ENCODE peak calls at places on chromosomes 13 and 19, in four cellular contexts. S is sigmoid colon, I is heart left ventricle, D is pancreas. J is an unnamed sample.

GRCh38 chr13:32001392-32001768 is 30.2 kb upstream of the FRY start:
- DNase-seq in I (peak; percentile 48), D (no peak), S (no peak), J (peak; percentile 11)

GRCh38 chr19:33438016-33438671 is 64.6 kb downstream of the CEBPG start:
- DNase-seq in I (peak; percentile 29), S (peak; percentile 66), D (peak; percentile 47), J (no peak)

GRCh38 chr13:78121459-78122348 is 203.1 kb upstream of the EDNRB start:
- DNase-seq in S (no peak), I (peak; percentile 30), D (no peak), J (peak; percentile 4)

GRCh38 chr13:47708386-47708785 is 292.7 kb downstream of the SUCLA2 start:
- DNase-seq in S (no peak), I (no peak), D (no peak), J (no peak)

GRCh38 chr13:94710881-94711560 is 1.3 kb downstream of the SOX21 start:
- DNase-seq in D (peak; percentile 59), I (no peak), S (no peak), J (no peak)

GRCh38 chr19:56356944-56357343 is 36.4 kb downstream of the ZNF582 start:
- DNase-seq in S (no peak), D (no peak), I (no peak), J (no peak)

GRCh38 chr19:18871543-18871942 is 24.4 kb downstream of the CERS1 start:
- DNase-seq in I (no peak), S (no peak), D (no peak), J (no peak)

GRCh38 chr13:100019780-100020356 is 38.3 kb downstream of the ZIC2 start:
- DNase-seq in S (no peak), D (no peak), I (no peak), J (no peak)

GRCh38 chr13:73162912-73163911 is 104.4 kb downstream of the KLF5 start:
- DNase-seq in I (no peak), D (no peak), S (no peak), J (no peak)

GRCh38 chr13:103358245-103358932 is 292.2 kb upstream of the SLC10A2 start:
- DNase-seq in S (no peak), I (no peak), D (no peak), J (no peak)

GRCh38 chr13:71864981-71865857 is 1.8 kb downstream of the DACH1 start:
- DNase-seq in I (peak; percentile 32), S (peak; percentile 55), D (peak; percentile 69), J (no peak)

GRCh38 chr13:113740286-113740556 is 18.8 kb upstream of the TMEM255B start:
- DNase-seq in I (no peak), D (peak; percentile 18), S (no peak), J (no peak)

GRCh38 chr13:30156270-30156669 is 151.1 kb downstream of the KATNAL1 start:
- DNase-seq in D (no peak), S (peak; percentile 13), I (no peak), J (no peak)

GRCh38 chr13:73242515-73243015 is 183.8 kb downstream of the KLF5 start:
- DNase-seq in S (no peak), D (no peak), I (no peak), J (no peak)

GRCh38 chr19:49442793-49443365 is 1.6 kb upstream of the SLC17A7 start:
- DNase-seq in D (peak; percentile 89), I (peak; percentile 95), S (peak; percentile 97), J (peak; percentile 69)

GRCh38 chr19:33878912-33879810 is 82.5 kb downstream of the KCTD15 start:
- DNase-seq in S (no peak), I (no peak), D (no peak), J (no peak)

GRCh38 chr19:38441660-38442348 is 8.3 kb downstream of the RYR1 start:
- DNase-seq in I (no peak), D (no peak), S (no peak), J (no peak)

GRCh38 chr19:5086232-5086631 is 117.3 kb downstream of the KDM4B start:
- DNase-seq in D (no peak), I (no peak), S (no peak), J (no peak)

GRCh38 chr19:5089283-5089682 is 120.4 kb downstream of the KDM4B start:
- DNase-seq in I (no peak), D (no peak), S (no peak), J (no peak)

GRCh38 chr19:5085566-5085965 is 116.7 kb downstream of the KDM4B start:
- DNase-seq in S (no peak), I (no peak), D (no peak), J (no peak)

GRCh38 chr19:5083547-5083965 is 114.6 kb downstream of the KDM4B start:
- DNase-seq in D (peak; percentile 56), I (peak; percentile 39), S (peak; percentile 78), J (no peak)

DNA sequence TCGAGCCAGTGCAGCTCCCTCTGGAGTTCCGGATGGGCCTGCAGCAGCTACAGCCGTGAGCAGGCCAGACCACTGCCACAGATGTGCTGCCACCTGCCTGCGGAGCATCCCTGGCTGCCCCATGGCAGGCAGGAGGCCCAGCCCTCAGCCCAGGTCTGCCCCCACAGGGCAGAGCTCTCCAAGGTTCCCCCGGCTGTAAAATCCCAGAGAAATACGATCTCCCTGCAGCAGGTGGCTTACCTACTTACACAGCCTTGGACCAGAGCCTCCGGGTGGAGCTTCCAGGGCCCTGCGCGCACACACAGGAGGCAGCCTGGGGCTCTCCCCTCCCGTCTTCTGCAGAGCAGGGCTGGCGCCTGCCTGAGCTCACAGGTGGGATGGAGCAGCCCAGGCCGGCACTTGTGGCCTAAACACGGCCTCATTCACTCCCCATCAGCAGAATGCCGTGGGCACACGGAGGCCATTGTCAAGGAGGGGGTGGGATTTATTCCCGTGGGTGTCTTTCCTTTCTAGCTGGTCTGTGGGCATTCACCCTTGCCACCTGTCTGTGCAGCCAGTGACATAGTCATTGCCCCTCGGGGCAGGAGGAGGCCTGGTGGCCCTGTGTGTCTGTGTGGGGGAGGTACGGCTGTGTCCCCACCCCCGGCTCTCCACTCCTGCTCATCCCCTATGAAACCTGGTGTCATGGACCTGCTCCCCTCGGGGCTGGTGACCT is 118.0 kb downstream of the KDM4B start:
- DNase-seq in I (no peak), S (no peak), D (no peak), J (no peak)
- TF ChIP-seq CTCF in I (no peak), S (no peak), D (no peak), J (no peak)

GRCh38 chr13:35472308-35473008 is 4.0 kb downstream of the MAB21L1 start:
- DNase-seq in I (no peak), S (no peak), D (no peak), J (no peak)

GRCh38 chr13:35470671-35471465 is 5.6 kb downstream of the MAB21L1 start:
- DNase-seq in S (peak; percentile 67), D (peak; percentile 52), I (peak; percentile 49), J (no peak)

GRCh38 chr13:35468195-35468594 is 8.3 kb downstream of the MAB21L1 start:
- DNase-seq in D (no peak), I (no peak), S (no peak), J (no peak)

GRCh38 chr13:35471466-35472307 is 4.8 kb downstream of the MAB21L1 start:
- DNase-seq in I (no peak), D (no peak), S (no peak), J (no peak)

GRCh38 chr13:35469781-35470380 is 6.6 kb downstream of the MAB21L1 start:
- DNase-seq in S (no peak), D (no peak), I (no peak), J (no peak)
- H3K4me3 ChIP-seq in S (no peak overlapping the region), D (no peak overlapping the region), I (peak overlapping the region; percentile 61), J (no peak overlapping the region)

GRCh38 chr19:41541990-41542584 is 33.9 kb upstream of the CEACAM21 start:
- DNase-seq in S (peak; percentile 70), I (peak; percentile 52), D (peak; percentile 75), J (no peak)
- H3K27me3 ChIP-seq in S (peaks cover 41% of the 10 kb centered on the region), I (peaks cover 6% of the 10 kb centered on the region), D (no peaks in the 10 kb centered on the region), J (no peaks in the 10 kb centered on the region)

GRCh38 chr19:6738726-6739389 is 622 bp upstream of the TRIP10 start:
- DNase-seq in D (no peak), S (peak; percentile 81), I (peak; percentile 58), J (peak; percentile 75)
- TF ChIP-seq CTCF in D (no peak), S (peak; percentile 8), I (no peak), J (no peak)

GRCh38 chr13:74778087-74778486 is 643.9 kb upstream of the KLF12 start:
- DNase-seq in S (no peak), I (no peak), D (no peak), J (no peak)
- H3K4me3 ChIP-seq in S (no peak overlapping the region), I (no peak overlapping the region), D (no peak overlapping the region), J (no peak overlapping the region)

DNA sequence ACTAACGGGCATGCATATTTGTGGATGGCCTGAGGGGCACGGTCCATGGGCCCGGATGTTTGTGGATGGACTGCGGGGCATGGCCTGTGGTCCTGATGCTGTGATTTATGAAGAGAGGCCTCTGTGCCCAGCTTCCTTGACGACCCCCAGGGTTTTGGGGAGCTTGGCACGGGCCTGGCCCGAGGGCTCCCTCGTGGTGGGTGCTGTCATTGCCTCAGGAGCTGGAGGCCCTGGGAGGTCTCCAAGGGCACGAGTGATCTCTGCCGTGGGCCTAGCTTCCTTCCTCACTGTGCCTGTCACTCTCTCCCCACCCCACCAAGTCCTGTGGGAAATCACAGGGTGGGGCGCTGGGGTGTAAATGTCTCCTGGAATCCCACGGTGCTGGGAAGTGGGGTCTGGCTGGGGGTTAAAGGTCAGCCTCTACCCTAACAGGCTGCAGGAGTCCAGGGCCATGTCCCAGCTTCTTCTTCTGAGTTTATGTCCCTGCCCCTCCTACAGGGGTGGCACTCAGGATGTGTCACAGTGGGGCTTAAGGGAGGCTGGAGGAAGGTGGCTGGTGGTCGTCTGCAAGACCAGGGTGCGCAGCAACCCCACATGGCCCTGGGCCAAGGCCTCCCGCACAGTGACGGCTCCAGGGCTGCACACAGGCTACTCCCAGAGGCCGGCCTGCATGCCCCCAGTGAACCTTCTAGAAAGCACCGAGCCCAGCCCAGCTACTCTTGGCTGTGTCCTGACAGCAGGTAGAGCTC is 27.6 kb upstream of the RANBP3 start:
- DNase-seq in I (no peak), S (no peak), D (no peak), J (no peak)
- H3K27me3 ChIP-seq in I (no peaks in the 10 kb centered on the region), S (no peaks in the 10 kb centered on the region), D (no peaks in the 10 kb centered on the region), J (no peaks in the 10 kb centered on the region)